ENCODE peak calls at places on chromosomes 1 and 21, in four cellular contexts. B is esophagus squamous epithelium, O is PC-3, U is AG04450. C is an unnamed sample.

GRCh38 chr1:19923953-19924346 is 533 bp upstream of the PLA2G2E start:
- DNase-seq in O (no peak), B (no peak), U (no peak), C (no peak)

GRCh38 chr1:159906960-159907359 is 7.0 kb upstream of the CFAP45 start:
- DNase-seq in O (peak; percentile 41), B (no peak), U (no peak), C (no peak)

GRCh38 chr21:46220275-46220810 is 8.2 kb downstream of the LSS start:
- DNase-seq in O (no peak), B (no peak), U (no peak), C (no peak)

GRCh38 chr1:40708750-40709099 is 17.2 kb downstream of the NFYC start:
- DNase-seq in B (no peak), O (peak; percentile 66), U (peak; percentile 70), C (peak; percentile 72)

GRCh38 chr1:53507115-53507816 is 48.1 kb downstream of the DMRTB1 start:
- DNase-seq in B (no peak), U (no peak), O (no peak), C (no peak)

GRCh38 chr1:151056149-151056548 is 3.3 kb downstream of the CDC42SE1 start:
- DNase-seq in O (no peak), U (no peak), B (no peak), C (no peak)

GRCh38 chr21:34822957-34823356 is 154.2 kb downstream of the CLIC6 start:
- DNase-seq in O (peak; percentile 72), B (no peak), U (no peak), C (no peak)

GRCh38 chr21:45887121-45887611 is 94.4 kb upstream of the COL6A1 start:
- DNase-seq in U (no peak), B (no peak), O (no peak), C (no peak)

GRCh38 chr1:21294266-21295058 is 4.2 kb upstream of the ECE1 start:
- DNase-seq in O (peak; percentile 19), U (no peak), B (no peak), C (peak; percentile 91)

GRCh38 chr1:15106608-15107007 is 46.9 kb upstream of the TMEM51 start:
- DNase-seq in U (no peak), O (peak; percentile 12), B (no peak), C (no peak)

GRCh38 chr1:73674945-73675561 is 522.9 kb downstream of the LRRIQ3 start:
- DNase-seq in U (no peak), B (no peak), O (peak; percentile 20), C (no peak)

GRCh38 chr1:244730153-244730933 is 77.4 kb downstream of the DESI2 start:
- DNase-seq in O (peak; percentile 51), U (no peak), B (no peak), C (no peak)

GRCh38 chr1:225848044-225848955 is 33.9 kb downstream of the TMEM63A start:
- DNase-seq in B (no peak), U (no peak), O (no peak), C (peak; percentile 39)

GRCh38 chr1:213327318-213327667 is 276.3 kb downstream of the RPS6KC1 start:
- DNase-seq in B (no peak), U (peak; percentile 69), O (peak; percentile 25), C (no peak)

GRCh38 chr1:54274448-54274847 is 74.5 kb downstream of the MRPL37 start:
- DNase-seq in U (no peak), O (no peak), B (no peak), C (no peak)

GRCh38 chr1:15882665-15883064 is 35.2 kb downstream of the SPEN start:
- DNase-seq in U (no peak), B (no peak), O (no peak), C (no peak)

GRCh38 chr1:44067258-44068250 is 36.3 kb upstream of the SLC6A9 start:
- DNase-seq in O (no peak), B (no peak), U (no peak), C (no peak)

GRCh38 chr1:28553229-28553930 is 495 bp downstream of the TRNAU1AP start:
- DNase-seq in U (no peak), O (peak; percentile 58), B (no peak), C (no peak)

GRCh38 chr1:41377397-41377796 is 16.2 kb downstream of the FOXO6 start:
- DNase-seq in B (no peak), U (no peak), O (no peak), C (no peak)

GRCh38 chr1:114330451-114330983 is 176.8 kb upstream of the SYT6 start:
- DNase-seq in B (no peak), U (no peak), O (no peak), C (no peak)

GRCh38 chr1:1283821-1284220 is 3.6 kb downstream of the SCNN1D start:
- DNase-seq in B (no peak), U (no peak), O (peak; percentile 58), C (no peak)

GRCh38 chr1:100358210-100358609 is 5.9 kb downstream of the CDC14A start:
- DNase-seq in B (no peak), U (no peak), O (peak; percentile 29), C (no peak)

GRCh38 chr1:220513834-220514233 is 14.1 kb upstream of the MARK1 start:
- DNase-seq in O (no peak), B (no peak), U (no peak), C (no peak)

GRCh38 chr21:37374026-37374425 is 7.5 kb downstream of the DYRK1A start:
- DNase-seq in U (no peak), O (peak; percentile 94), B (no peak), C (no peak)

GRCh38 chr21:42593815-42594157 is 59.6 kb upstream of the PDE9A start:
- DNase-seq in U (no peak), O (no peak), B (no peak), C (no peak)

GRCh38 chr1:25204797-25205441 is 27.4 kb downstream of the SYF2 start:
- DNase-seq in B (no peak), O (peak; percentile 65), U (no peak), C (no peak)

GRCh38 chr1:7500381-7501258 is 270.5 kb upstream of the VAMP3 start:
- DNase-seq in B (no peak), U (no peak), O (no peak), C (no peak)

GRCh38 chr1:7493711-7494110 is 277.4 kb upstream of the VAMP3 start:
- DNase-seq in B (no peak), U (no peak), O (no peak), C (no peak)

GRCh38 chr1:7501259-7501560 is 269.9 kb upstream of the VAMP3 start:
- DNase-seq in B (no peak), U (no peak), O (no peak), C (no peak)

GRCh38 chr1:7495894-7496293 is 275.2 kb upstream of the VAMP3 start:
- DNase-seq in B (no peak), U (no peak), O (no peak), C (no peak)

DNA sequence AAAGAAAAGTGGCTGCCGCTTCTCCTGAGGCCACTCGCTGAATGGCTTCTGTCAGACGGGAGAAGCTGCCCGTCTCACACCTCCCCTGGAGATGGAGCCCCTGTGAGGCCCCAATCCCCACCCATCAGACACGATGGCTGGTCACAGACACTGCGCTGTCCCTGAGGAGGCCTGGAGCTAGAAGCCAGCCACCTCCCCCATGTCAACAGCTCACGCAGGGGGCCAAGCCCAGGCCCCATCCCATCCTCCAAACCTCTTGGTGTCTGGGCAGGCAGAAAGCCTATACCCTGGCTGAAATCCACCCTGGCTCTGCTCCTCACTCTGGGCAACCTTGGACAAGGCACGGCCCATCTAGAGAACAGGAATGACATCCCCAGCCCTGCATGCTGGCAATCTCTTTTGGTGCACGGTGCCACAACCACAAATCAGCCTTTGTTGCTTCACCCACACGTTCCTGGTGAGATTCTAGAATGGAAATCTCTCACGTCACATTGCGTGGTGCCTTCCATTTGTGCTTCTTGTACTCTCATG is 273.9 kb upstream of the VAMP3 start:
- DNase-seq in B (no peak), O (no peak), U (no peak), C (no peak)
- H3K4me3 ChIP-seq in B (no peak overlapping the region), O (no peak overlapping the region), U (no peak overlapping the region), C (no peak overlapping the region)

GRCh38 chr1:77060000-77060399 is 159.2 kb downstream of the PIGK start:
- DNase-seq in O (peak; percentile 20), U (no peak), B (no peak), C (no peak)
- TF ChIP-seq CTCF in O (no peak), U (no peak), B (no peak), C (no peak)

GRCh38 chr1:208131631-208132286 is 112.4 kb downstream of the PLXNA2 start:
- DNase-seq in U (no peak), O (no peak), B (no peak), C (no peak)
- H3K4me3 ChIP-seq in U (no peak overlapping the region), O (no peak overlapping the region), B (no peak overlapping the region), C (no peak overlapping the region)

DNA sequence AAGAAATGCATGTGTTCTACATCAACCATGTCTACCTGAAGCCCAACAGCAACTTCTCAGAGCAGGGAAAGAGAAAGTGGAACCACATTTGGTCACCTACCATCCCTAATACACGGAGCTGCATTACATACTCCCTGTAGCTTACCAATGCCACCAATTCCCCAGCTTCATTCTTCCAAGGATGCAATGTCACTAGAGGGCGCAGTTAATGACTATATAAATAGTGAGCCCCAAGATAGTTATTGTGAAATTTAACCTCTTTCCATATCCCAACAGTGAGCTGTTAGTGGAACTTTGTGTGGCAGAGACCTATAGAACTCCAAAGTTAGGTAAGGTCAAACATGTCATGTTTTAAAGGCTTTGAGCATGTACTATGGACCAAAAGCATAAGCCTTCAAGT is 618.3 kb downstream of the SMYD3 start:
- DNase-seq in B (no peak), U (no peak), O (peak; percentile 77), C (no peak)
- TF ChIP-seq CTCF in B (peak; percentile 8), U (peak; percentile 32), O (peak; percentile 87), C (peak; percentile 52)

DNA sequence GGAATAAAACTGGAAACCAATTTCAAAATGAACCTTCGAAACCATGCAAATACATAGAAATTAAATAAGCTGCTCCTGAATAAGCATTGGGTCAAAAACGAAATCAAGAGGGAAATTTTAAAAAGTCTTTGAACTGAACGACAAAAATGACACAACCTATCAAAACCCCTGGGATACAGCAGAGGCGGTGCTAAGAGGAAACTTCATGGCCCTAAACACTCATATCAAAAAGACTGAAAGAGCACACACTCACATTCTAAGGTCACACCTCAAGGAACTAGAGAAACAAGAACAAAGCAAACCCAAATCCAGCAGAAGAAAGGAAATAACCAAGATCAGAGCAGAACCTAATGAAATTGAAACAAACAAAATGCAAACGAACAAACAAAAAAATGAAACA is 85.2 kb upstream of the CDC42BPA start:
- DNase-seq in B (no peak), O (no peak), U (no peak), C (no peak)
- H3K4me3 ChIP-seq in B (no peak overlapping the region), O (no peak overlapping the region), U (no peak overlapping the region), C (no peak overlapping the region)